ENCODE peak calls at places on chromosome 1, in nine cellular contexts. One of them, this sample, is unnamed.

GRCh38 chr1:214496126-214496525 is 55.3 kb downstream of the PTPN14 start:
- DNase-seq in neural crest cell: no peak
- DNase-seq in ascending aorta: no peak
- DNase-seq in AG04450: no peak
- DNase-seq in left lung: no peak
- DNase-seq in GM20000: no peak
- DNase-seq in upper lobe of left lung: no peak
- DNase-seq in heart right ventricle: no peak
- DNase-seq in NB4: no peak
- DNase-seq in this sample: no peak

GRCh38 chr1:235139315-235139714 is 10.7 kb upstream of the TOMM20 start:
- DNase-seq in AG04450: no peak
- DNase-seq in neural crest cell: no peak
- DNase-seq in ascending aorta: no peak
- DNase-seq in NB4: no peak
- DNase-seq in upper lobe of left lung: no peak
- DNase-seq in heart right ventricle: no peak
- DNase-seq in GM20000: no peak
- DNase-seq in left lung: no peak
- DNase-seq in this sample: no peak

GRCh38 chr1:180167721-180168467 is 13.2 kb downstream of the QSOX1 start:
- DNase-seq in left lung: peak; percentile 86
- DNase-seq in AG04450: no peak
- DNase-seq in neural crest cell: no peak
- DNase-seq in upper lobe of left lung: peak; percentile 88
- DNase-seq in GM20000: no peak
- DNase-seq in ascending aorta: no peak
- DNase-seq in NB4: peak; percentile 26
- DNase-seq in heart right ventricle: no peak
- DNase-seq in this sample: no peak

GRCh38 chr1:209662879-209663327 is 10.7 kb upstream of the LAMB3 start:
- DNase-seq in neural crest cell: no peak
- DNase-seq in left lung: no peak
- DNase-seq in AG04450: no peak
- DNase-seq in NB4: no peak
- DNase-seq in upper lobe of left lung: no peak
- DNase-seq in heart right ventricle: no peak
- DNase-seq in GM20000: no peak
- DNase-seq in ascending aorta: no peak
- DNase-seq in this sample: no peak

GRCh38 chr1:240344918-240345317 is 253.2 kb downstream of the FMN2 start:
- DNase-seq in neural crest cell: no peak
- DNase-seq in GM20000: no peak
- DNase-seq in upper lobe of left lung: no peak
- DNase-seq in NB4: no peak
- DNase-seq in ascending aorta: no peak
- DNase-seq in left lung: no peak
- DNase-seq in AG04450: no peak
- DNase-seq in heart right ventricle: no peak
- DNase-seq in this sample: no peak

GRCh38 chr1:234969011-234969441 is 159.6 kb downstream of the TOMM20 start:
- DNase-seq in left lung: no peak
- DNase-seq in heart right ventricle: no peak
- DNase-seq in GM20000: no peak
- DNase-seq in upper lobe of left lung: no peak
- DNase-seq in AG04450: no peak
- DNase-seq in NB4: no peak
- DNase-seq in ascending aorta: peak; percentile 50
- DNase-seq in neural crest cell: no peak
- DNase-seq in this sample: no peak

GRCh38 chr1:205013683-205014367 is 29.2 kb upstream of the CNTN2 start:
- DNase-seq in GM20000: no peak
- DNase-seq in ascending aorta: no peak
- DNase-seq in left lung: no peak
- DNase-seq in AG04450: no peak
- DNase-seq in upper lobe of left lung: no peak
- DNase-seq in neural crest cell: no peak
- DNase-seq in NB4: no peak
- DNase-seq in heart right ventricle: no peak
- DNase-seq in this sample: no peak

GRCh38 chr1:11598461-11598860 is 55.8 kb downstream of the FBXO2 start:
- DNase-seq in NB4: no peak
- DNase-seq in GM20000: no peak
- DNase-seq in neural crest cell: no peak
- DNase-seq in heart right ventricle: no peak
- DNase-seq in ascending aorta: no peak
- DNase-seq in left lung: no peak
- DNase-seq in AG04450: no peak
- DNase-seq in upper lobe of left lung: no peak
- DNase-seq in this sample: no peak

GRCh38 chr1:98046031-98046641 is 125.3 kb upstream of the DPYD start:
- DNase-seq in upper lobe of left lung: peak; percentile 72
- DNase-seq in ascending aorta: no peak
- DNase-seq in left lung: no peak
- DNase-seq in NB4: no peak
- DNase-seq in heart right ventricle: no peak
- DNase-seq in AG04450: no peak
- DNase-seq in GM20000: peak; percentile 15
- DNase-seq in neural crest cell: no peak
- DNase-seq in this sample: no peak

GRCh38 chr1:22662318-22662717 is 9.3 kb downstream of the C1QB start:
- DNase-seq in upper lobe of left lung: no peak
- DNase-seq in GM20000: no peak
- DNase-seq in left lung: no peak
- DNase-seq in NB4: peak; percentile 50
- DNase-seq in AG04450: no peak
- DNase-seq in ascending aorta: no peak
- DNase-seq in neural crest cell: no peak
- DNase-seq in heart right ventricle: no peak
- DNase-seq in this sample: no peak

GRCh38 chr1:10428956-10429355 is 1.3 kb upstream of the CENPS start:
- DNase-seq in GM20000: peak; percentile 17
- DNase-seq in left lung: no peak
- DNase-seq in NB4: no peak
- DNase-seq in ascending aorta: no peak
- DNase-seq in upper lobe of left lung: no peak
- DNase-seq in heart right ventricle: no peak
- DNase-seq in neural crest cell: no peak
- DNase-seq in AG04450: no peak
- DNase-seq in this sample: no peak

GRCh38 chr1:10419351-10419750 is 10.9 kb upstream of the CENPS start:
- DNase-seq in left lung: no peak
- DNase-seq in neural crest cell: no peak
- DNase-seq in AG04450: no peak
- DNase-seq in NB4: no peak
- DNase-seq in heart right ventricle: no peak
- DNase-seq in upper lobe of left lung: peak; percentile 64
- DNase-seq in ascending aorta: no peak
- DNase-seq in GM20000: no peak
- DNase-seq in this sample: no peak

GRCh38 chr1:10424651-10425050 is 5.6 kb upstream of the CENPS start:
- DNase-seq in upper lobe of left lung: no peak
- DNase-seq in heart right ventricle: no peak
- DNase-seq in GM20000: no peak
- DNase-seq in NB4: no peak
- DNase-seq in AG04450: no peak
- DNase-seq in ascending aorta: no peak
- DNase-seq in left lung: no peak
- DNase-seq in neural crest cell: no peak
- DNase-seq in this sample: no peak

GRCh38 chr1:10421637-10422036 is 8.6 kb upstream of the CENPS start:
- DNase-seq in left lung: no peak
- DNase-seq in upper lobe of left lung: no peak
- DNase-seq in NB4: no peak
- DNase-seq in neural crest cell: no peak
- DNase-seq in AG04450: no peak
- DNase-seq in GM20000: no peak
- DNase-seq in ascending aorta: no peak
- DNase-seq in heart right ventricle: no peak
- DNase-seq in this sample: no peak

GRCh38 chr1:10424034-10424433 is 6.2 kb upstream of the CENPS start:
- DNase-seq in left lung: no peak
- DNase-seq in NB4: peak; percentile 10
- DNase-seq in heart right ventricle: peak; percentile 17
- DNase-seq in AG04450: no peak
- DNase-seq in neural crest cell: no peak
- DNase-seq in upper lobe of left lung: peak; percentile 37
- DNase-seq in ascending aorta: no peak
- DNase-seq in GM20000: no peak
- DNase-seq in this sample: no peak
- TF ChIP-seq CTCF in left lung: no peak
- TF ChIP-seq CTCF in NB4: no peak
- TF ChIP-seq CTCF in heart right ventricle: no peak
- TF ChIP-seq CTCF in AG04450: no peak
- TF ChIP-seq CTCF in neural crest cell: no peak
- TF ChIP-seq CTCF in upper lobe of left lung: no peak
- TF ChIP-seq CTCF in ascending aorta: no peak
- TF ChIP-seq CTCF in GM20000: no peak
- TF ChIP-seq CTCF in this sample: no peak

GRCh38 chr1:165306543-165307434 is 49.7 kb downstream of the LMX1A start:
- DNase-seq in neural crest cell: no peak
- DNase-seq in GM20000: no peak
- DNase-seq in heart right ventricle: no peak
- DNase-seq in AG04450: no peak
- DNase-seq in ascending aorta: no peak
- DNase-seq in NB4: no peak
- DNase-seq in upper lobe of left lung: no peak
- DNase-seq in left lung: no peak
- DNase-seq in this sample: no peak
- TF ChIP-seq CTCF in neural crest cell: no peak
- TF ChIP-seq CTCF in GM20000: no peak
- TF ChIP-seq CTCF in heart right ventricle: no peak
- TF ChIP-seq CTCF in AG04450: no peak
- TF ChIP-seq CTCF in ascending aorta: no peak
- TF ChIP-seq CTCF in NB4: no peak
- TF ChIP-seq CTCF in upper lobe of left lung: no peak
- TF ChIP-seq CTCF in left lung: no peak
- TF ChIP-seq CTCF in this sample: no peak

GRCh38 chr1:62334434-62334833 is 15.2 kb upstream of the KANK4 start:
- DNase-seq in neural crest cell: no peak
- DNase-seq in GM20000: no peak
- DNase-seq in left lung: no peak
- DNase-seq in ascending aorta: no peak
- DNase-seq in AG04450: no peak
- DNase-seq in heart right ventricle: no peak
- DNase-seq in NB4: no peak
- DNase-seq in upper lobe of left lung: no peak
- DNase-seq in this sample: no peak
- TF ChIP-seq CTCF in neural crest cell: peak; percentile 42
- TF ChIP-seq CTCF in GM20000: no peak
- TF ChIP-seq CTCF in left lung: no peak
- TF ChIP-seq CTCF in ascending aorta: no peak
- TF ChIP-seq CTCF in AG04450: no peak
- TF ChIP-seq CTCF in heart right ventricle: no peak
- TF ChIP-seq CTCF in NB4: no peak
- TF ChIP-seq CTCF in upper lobe of left lung: no peak
- TF ChIP-seq CTCF in this sample: no peak

GRCh38 chr1:145960468-145961108 is 2.8 kb upstream of the LIX1L start:
- DNase-seq in GM20000: peak; percentile 62
- DNase-seq in AG04450: no peak
- DNase-seq in NB4: peak; percentile 87
- DNase-seq in neural crest cell: peak; percentile 80
- DNase-seq in heart right ventricle: peak; percentile 87
- DNase-seq in ascending aorta: peak; percentile 90
- DNase-seq in upper lobe of left lung: peak; percentile 92
- DNase-seq in left lung: peak; percentile 84
- DNase-seq in this sample: no peak
- TF ChIP-seq CTCF in GM20000: no peak
- TF ChIP-seq CTCF in AG04450: peak; percentile 26
- TF ChIP-seq CTCF in NB4: no peak
- TF ChIP-seq CTCF in neural crest cell: peak; percentile 37
- TF ChIP-seq CTCF in heart right ventricle: peak; percentile 26
- TF ChIP-seq CTCF in ascending aorta: peak; percentile 23
- TF ChIP-seq CTCF in upper lobe of left lung: no peak
- TF ChIP-seq CTCF in left lung: peak; percentile 11
- TF ChIP-seq CTCF in this sample: peak; percentile 12

This sample was measured in astrocyte of the cerebellum.